ENCODE peak calls at places on chromosomes 5 and 9, in ten cellular contexts. Z is HCT116, H is AG04450, M is lower leg skin, T is fibroblast of the aortic adventitia, O is psoas muscle, J is kidney, K is suprapubic skin, F is AG09319, R is cardiac fibroblast. A is an unnamed sample.

GRCh38 chr5:143436871-143437270 is 33.4 kb upstream of the NR3C1 start:
- DNase-seq in R (peak; percentile 43), K (no peak), M (no peak), F (no peak), Z (no peak), O (no peak), J (no peak), T (no peak), H (no peak), A (no peak)

GRCh38 chr5:74206571-74207550 is 433.7 kb downstream of the ENC1 start:
- DNase-seq in J (peak; percentile 88), M (no peak), K (no peak), F (no peak), R (peak; percentile 72), Z (no peak), T (peak; percentile 70), H (no peak), O (peak; percentile 58), A (no peak)

GRCh38 chr9:131528886-131529505 is 2.1 kb downstream of the UCK1 start:
- DNase-seq in Z (no peak), F (no peak), J (no peak), R (no peak), K (no peak), O (no peak), H (no peak), M (no peak), T (no peak), A (no peak)

GRCh38 chr5:176438959-176439757 is 9.0 kb upstream of the FAF2 start:
- DNase-seq in J (no peak), Z (no peak), F (no peak), H (no peak), K (no peak), T (no peak), R (peak; percentile 70), O (no peak), M (no peak), A (no peak)

GRCh38 chr9:107734231-107735014 is 244.9 kb upstream of the KLF4 start:
- DNase-seq in J (peak; percentile 75), F (peak; percentile 89), Z (no peak), R (peak; percentile 97), O (peak; percentile 28), T (peak; percentile 99), M (no peak), H (peak; percentile 80), K (no peak), A (peak; percentile 73)

GRCh38 chr9:34957492-34958410 is at the start of gene PHF24:
- DNase-seq in H (no peak), R (no peak), M (no peak), O (no peak), K (no peak), T (no peak), J (no peak), F (no peak), Z (no peak), A (no peak)

GRCh38 chr5:170502692-170503091 is 1.1 kb upstream of the KCNIP1 start:
- DNase-seq in Z (no peak), K (no peak), M (no peak), R (no peak), J (no peak), F (no peak), H (no peak), O (no peak), T (no peak), A (no peak)

GRCh38 chr5:176823076-176823481 is 12.7 kb downstream of the UNC5A start:
- DNase-seq in R (no peak), K (no peak), O (no peak), J (no peak), M (no peak), T (no peak), Z (no peak), H (no peak), F (no peak), A (no peak)

GRCh38 chr9:20189871-20190270 is 401.0 kb upstream of the SLC24A2 start:
- DNase-seq in F (no peak), R (no peak), Z (no peak), K (no peak), J (no peak), M (no peak), O (no peak), H (no peak), T (no peak), A (no peak)

GRCh38 chr9:136954270-136955083 is 2.4 kb downstream of the LCN12 start:
- DNase-seq in R (no peak), K (no peak), J (peak; percentile 76), Z (no peak), F (no peak), O (no peak), H (no peak), M (no peak), T (no peak), A (no peak)

GRCh38 chr5:179188636-179189035 is 128.5 kb downstream of the ZNF354C start:
- DNase-seq in K (no peak), F (no peak), M (no peak), T (no peak), Z (no peak), H (no peak), R (no peak), O (no peak), J (peak; percentile 37), A (no peak)

GRCh38 chr9:32550046-32550608 is 2.0 kb upstream of the SMIM27 start:
- DNase-seq in J (no peak), M (no peak), T (peak; percentile 43), K (no peak), H (no peak), R (peak; percentile 48), Z (no peak), O (no peak), F (no peak), A (no peak)

GRCh38 chr9:86751956-86752355 is 195.3 kb downstream of the GAS1 start:
- DNase-seq in J (no peak), M (no peak), F (no peak), H (no peak), Z (no peak), K (no peak), O (no peak), R (no peak), T (no peak), A (no peak)

GRCh38 chr9:76629205-76629990 is 134.8 kb upstream of the PCA3 start:
- DNase-seq in M (no peak), Z (no peak), R (no peak), O (no peak), K (no peak), F (no peak), H (no peak), J (no peak), T (no peak), A (no peak)

GRCh38 chr9:95073918-95074317 is 243.6 kb downstream of the FANCC start:
- DNase-seq in O (no peak), M (no peak), T (no peak), J (no peak), H (no peak), Z (no peak), R (no peak), K (no peak), F (no peak), A (no peak)
- TF ChIP-seq CTCF in O (no peak), M (no peak), T (no peak), J (no peak), H (no peak), Z (no peak), R (no peak), K (no peak), F (no peak), A (no peak)

GRCh38 chr9:15416880-15417279 is 5.8 kb upstream of the SNAPC3 start:
- DNase-seq in R (peak; percentile 76), T (peak; percentile 68), F (no peak), M (no peak), K (no peak), O (no peak), H (peak; percentile 24), Z (no peak), J (no peak), A (no peak)
- TF ChIP-seq CTCF in R (peak; percentile 33), T (peak; percentile 32), F (peak; percentile 45), M (no peak), K (no peak), O (peak; percentile 18), H (peak; percentile 55), Z (peak; percentile 20), J (peak; percentile 59), A (peak; percentile 44)

GRCh38 chr9:128636024-128636390 is 20.6 kb downstream of the DYNC2I2 start:
- DNase-seq in Z (no peak), J (peak; percentile 89), O (peak; percentile 49), M (no peak), F (no peak), R (no peak), K (no peak), T (no peak), H (no peak), A (no peak)
- TF ChIP-seq CTCF in Z (peak; percentile 55), J (peak; percentile 31), O (no peak), M (no peak), F (no peak), R (no peak), K (no peak), T (no peak), H (peak; percentile 37), A (peak; percentile 29)

GRCh38 chr5:93092349-93093105 is 488.5 kb downstream of the NR2F1-AS1 start:
- DNase-seq in K (no peak), O (no peak), T (peak; percentile 68), Z (no peak), H (no peak), M (no peak), R (peak; percentile 73), J (no peak), F (no peak), A (no peak)
- TF ChIP-seq CTCF in K (no peak), O (no peak), T (peak; percentile 61), Z (no peak), H (peak; percentile 35), M (no peak), R (peak; percentile 41), J (peak; percentile 55), F (peak; percentile 57), A (peak; percentile 44)

GRCh38 chr9:99576002-99576401 is 245.7 kb upstream of the NR4A3 start:
- DNase-seq in T (no peak), O (no peak), M (no peak), K (no peak), F (no peak), R (no peak), Z (no peak), J (no peak), H (no peak), A (no peak)
- TF ChIP-seq CTCF in T (no peak), O (no peak), M (no peak), K (no peak), F (no peak), R (no peak), Z (peak; percentile 39), J (no peak), H (no peak), A (peak; percentile 8)

DNA sequence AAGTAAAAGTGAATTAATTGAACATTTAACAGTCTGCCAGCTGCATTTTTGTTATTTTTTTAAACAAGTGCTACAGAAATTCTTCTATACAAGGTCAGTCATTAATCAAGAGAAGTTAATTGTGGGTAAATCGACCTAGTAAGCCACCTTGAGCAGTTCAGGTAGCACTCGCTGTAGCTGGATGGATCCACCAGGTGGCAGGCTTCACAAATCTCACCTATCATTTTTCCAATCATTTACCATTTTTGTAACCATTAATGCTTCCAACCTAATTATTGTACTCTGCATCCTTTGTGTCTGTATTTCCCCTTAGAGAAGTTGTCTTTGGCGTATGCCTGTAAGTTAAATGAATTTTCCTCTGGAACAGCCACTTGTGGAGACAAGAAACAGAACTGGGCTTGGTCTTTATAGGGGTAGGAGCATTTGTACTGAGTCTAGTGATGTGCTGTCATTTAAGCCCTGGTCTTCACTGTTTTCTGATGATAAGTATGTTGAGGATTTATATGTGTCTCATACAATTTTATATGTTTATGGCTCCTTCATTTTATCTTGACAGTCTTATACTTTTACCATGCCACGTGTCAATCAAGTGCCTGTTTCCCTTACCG is 39.5 kb downstream of the CD180 start:
- DNase-seq in K (no peak), Z (peak; percentile 29), R (peak; percentile 45), M (no peak), H (no peak), O (peak; percentile 23), T (peak; percentile 44), J (no peak), F (no peak), A (no peak)
- TF ChIP-seq CTCF in K (peak; percentile 76), Z (peak; percentile 83), R (peak; percentile 77), M (no peak), H (peak; percentile 79), O (peak; percentile 70), T (peak; percentile 80), J (peak; percentile 71), F (peak; percentile 79), A (peak; percentile 74)

A was measured in BJ.